ENCODE peak calls at places on chromosomes 16 and 17, in ten cellular contexts. N is cardiac muscle cell, V is PC-9, M is Caco-2, B is GM13976, O is choroid plexus epithelial cell, A is ovary, G is progenitor cell of endocrine pancreas, W is cardiac fibroblast, P is right atrium auricular region. J is an unnamed sample.

GRCh38 chr16:28212532-28212873 is 738 bp upstream of the XPO6 start:
- DNase-seq in N (no peak), V (no peak), M (no peak), B (no peak), O (no peak), A (no peak), G (no peak), W (peak), P (no peak), J (peak)

GRCh38 chr16:750454-750853 is 9.7 kb upstream of the CIAO3 start:
- DNase-seq in N (peak), V (no peak), M (no peak), B (no peak), O (no peak), A (no peak), G (no peak), W (no peak), P (no peak), J (no peak)

GRCh38 chr17:58996968-58997367 is 109.7 kb downstream of the TRIM37 start:
- DNase-seq in N (no peak), V (no peak), M (no peak), B (no peak), O (no peak), A (no peak), G (no peak), W (no peak), P (no peak), J (no peak)

GRCh38 chr17:41812176-41813038 is at the start of gene FKBP10:
- DNase-seq in N (peak), V (peak), M (peak), B (peak), O (peak), A (peak), G (peak), W (peak), P (no peak), J (peak)

GRCh38 chr16:4529085-4530060 is 9.2 kb downstream of the CDIP1 start:
- DNase-seq in N (peak), V (no peak), M (no peak), B (no peak), O (peak), A (no peak), G (no peak), W (no peak), P (no peak), J (no peak)

GRCh38 chr16:716250-716607 is 1.3 kb downstream of the METRN start:
- DNase-seq in N (peak), V (peak), M (no peak), B (no peak), O (peak), A (no peak), G (peak), W (peak), P (no peak), J (peak)

GRCh38 chr17:28370035-28370743 is at the start of gene VTN:
- DNase-seq in N (peak), V (peak), M (peak), B (no peak), O (peak), A (peak), G (peak), W (no peak), P (peak), J (peak)

GRCh38 chr17:47967607-47968252 is 3.2 kb upstream of the CDK5RAP3 start:
- DNase-seq in N (no peak), V (peak), M (no peak), B (no peak), O (peak), A (peak), G (no peak), W (peak), P (no peak), J (peak)

GRCh38 chr17:67401598-67402504 is 24.8 kb downstream of the PITPNC1 start:
- DNase-seq in N (no peak), V (no peak), M (no peak), B (no peak), O (no peak), A (no peak), G (no peak), W (no peak), P (no peak), J (no peak)

GRCh38 chr16:77760800-77761199 is 27.6 kb upstream of the VAT1L start:
- DNase-seq in N (no peak), V (no peak), M (no peak), B (no peak), O (peak), A (no peak), G (no peak), W (no peak), P (no peak), J (no peak)

GRCh38 chr16:67115649-67116048 is 5.9 kb downstream of the PHAF1 start:
- DNase-seq in N (no peak), V (peak), M (no peak), B (no peak), O (peak), A (no peak), G (no peak), W (peak), P (no peak), J (peak)

GRCh38 chr17:48093341-48094045 is 7.8 kb downstream of the CBX1 start:
- DNase-seq in N (no peak), V (no peak), M (no peak), B (no peak), O (no peak), A (no peak), G (no peak), W (no peak), P (no peak), J (no peak)

GRCh38 chr17:79965806-79966205 is 69.9 kb downstream of the TBC1D16 start:
- DNase-seq in N (no peak), V (no peak), M (no peak), B (no peak), O (no peak), A (no peak), G (no peak), W (no peak), P (no peak), J (no peak)

GRCh38 chr16:11781773-11782172 is 15.3 kb downstream of the ZC3H7A start:
- DNase-seq in N (no peak), V (no peak), M (no peak), B (no peak), O (no peak), A (no peak), G (no peak), W (peak), P (no peak), J (peak)

GRCh38 chr16:46947900-46948547 is 25.4 kb downstream of the DNAJA2 start:
- DNase-seq in N (peak), V (peak), M (peak), B (peak), O (peak), A (no peak), G (no peak), W (peak), P (no peak), J (peak)

GRCh38 chr16:2716948-2717347 is 3.1 kb downstream of the PRSS27 start:
- DNase-seq in N (no peak), V (no peak), M (no peak), B (no peak), O (no peak), A (no peak), G (no peak), W (no peak), P (no peak), J (no peak)

GRCh38 chr17:3838206-3838605 is 7.8 kb downstream of the NCBP3 start:
- DNase-seq in N (no peak), V (peak), M (peak), B (no peak), O (no peak), A (no peak), G (no peak), W (no peak), P (no peak), J (no peak)

GRCh38 chr16:50744911-50745310 is 3.0 kb downstream of the CYLD start:
- DNase-seq in N (no peak), V (peak), M (no peak), B (no peak), O (peak), A (no peak), G (no peak), W (no peak), P (no peak), J (no peak)

GRCh38 chr17:45351831-45352230 is 35.0 kb upstream of the MAP3K14 start:
- DNase-seq in N (no peak), V (no peak), M (no peak), B (no peak), O (no peak), A (no peak), G (no peak), W (no peak), P (no peak), J (no peak)

GRCh38 chr16:88651989-88652762 is 1.3 kb upstream of the CYBA start:
- DNase-seq in N (no peak), V (no peak), M (no peak), B (no peak), O (no peak), A (no peak), G (no peak), W (no peak), P (no peak), J (no peak)

GRCh38 chr17:32516450-32516849 is 29.7 kb downstream of the CDK5R1 start:
- DNase-seq in N (peak), V (no peak), M (no peak), B (no peak), O (no peak), A (no peak), G (no peak), W (no peak), P (no peak), J (no peak)

GRCh38 chr16:4411684-4412083 is 4.7 kb downstream of the CORO7 start:
- DNase-seq in N (no peak), V (no peak), M (no peak), B (no peak), O (peak), A (peak), G (no peak), W (no peak), P (no peak), J (no peak)

GRCh38 chr17:8598913-8599312 is 31.6 kb downstream of the MYH10 start:
- DNase-seq in N (no peak), V (no peak), M (no peak), B (no peak), O (no peak), A (no peak), G (no peak), W (no peak), P (no peak), J (no peak)

GRCh38 chr17:31838641-31839225 is 20.3 kb downstream of the COPRS start:
- DNase-seq in N (no peak), V (no peak), M (no peak), B (no peak), O (peak), A (no peak), G (no peak), W (peak), P (no peak), J (no peak)

GRCh38 chr16:66927012-66927436 is 1.7 kb upstream of the RRAD start:
- DNase-seq in N (no peak), V (peak), M (peak), B (peak), O (peak), A (no peak), G (no peak), W (peak), P (no peak), J (peak)

GRCh38 chr16:20484726-20485125 is 33.4 kb downstream of the ACSM2A start:
- DNase-seq in N (no peak), V (no peak), M (no peak), B (no peak), O (no peak), A (no peak), G (no peak), W (no peak), P (no peak), J (no peak)

GRCh38 chr16:70685061-70685937 is 554 bp downstream of the MTSS2 start:
- DNase-seq in N (peak), V (no peak), M (no peak), B (peak), O (no peak), A (peak), G (no peak), W (no peak), P (no peak), J (no peak)

GRCh38 chr17:83194761-83195329 is 115.4 kb downstream of the METRNL start:
- DNase-seq in N (no peak), V (no peak), M (no peak), B (no peak), O (peak), A (peak), G (no peak), W (peak), P (no peak), J (peak)

GRCh38 chr17:50944902-50945720 is 79.0 kb upstream of the TOB1 start:
- DNase-seq in N (no peak), V (peak), M (no peak), B (no peak), O (no peak), A (no peak), G (no peak), W (no peak), P (no peak), J (no peak)

GRCh38 chr16:50473375-50473945 is 74.7 kb upstream of the NKD1 start:
- DNase-seq in N (no peak), V (peak), M (no peak), B (no peak), O (peak), A (no peak), G (no peak), W (peak), P (no peak), J (peak)

GRCh38 chr16:69064789-69065313 is 40.6 kb upstream of the HAS3 start:
- DNase-seq in N (peak), V (no peak), M (no peak), B (no peak), O (peak), A (no peak), G (no peak), W (no peak), P (no peak), J (no peak)

GRCh38 chr17:67983289-67983688 is 13.0 kb downstream of the C17orf58 start:
- DNase-seq in N (no peak), V (no peak), M (no peak), B (no peak), O (no peak), A (no peak), G (no peak), W (no peak), P (no peak), J (no peak)

GRCh38 chr17:75110307-75110937 is 653 bp downstream of the ARMC7 start:
- DNase-seq in N (peak), V (peak), M (peak), B (no peak), O (no peak), A (no peak), G (no peak), W (no peak), P (no peak), J (no peak)

GRCh38 chr17:68460715-68461114 is 3.4 kb upstream of the WIPI1 start:
- DNase-seq in N (no peak), V (no peak), M (no peak), B (no peak), O (no peak), A (no peak), G (no peak), W (no peak), P (no peak), J (no peak)

GRCh38 chr16:23400387-23400930 is 52.5 kb downstream of the COG7 start:
- DNase-seq in N (no peak), V (no peak), M (no peak), B (no peak), O (no peak), A (peak), G (no peak), W (no peak), P (no peak), J (no peak)

GRCh38 chr16:23397464-23397863 is 55.5 kb downstream of the COG7 start:
- DNase-seq in N (no peak), V (no peak), M (no peak), B (no peak), O (no peak), A (no peak), G (no peak), W (no peak), P (no peak), J (no peak)

GRCh38 chr16:23402100-23402499 is 50.9 kb downstream of the COG7 start:
- DNase-seq in N (no peak), V (no peak), M (no peak), B (no peak), O (no peak), A (no peak), G (no peak), W (no peak), P (no peak), J (no peak)

GRCh38 chr16:23401142-23401541 is 51.8 kb downstream of the COG7 start:
- DNase-seq in N (no peak), V (no peak), M (no peak), B (no peak), O (no peak), A (no peak), G (no peak), W (no peak), P (no peak), J (no peak)

DNA sequence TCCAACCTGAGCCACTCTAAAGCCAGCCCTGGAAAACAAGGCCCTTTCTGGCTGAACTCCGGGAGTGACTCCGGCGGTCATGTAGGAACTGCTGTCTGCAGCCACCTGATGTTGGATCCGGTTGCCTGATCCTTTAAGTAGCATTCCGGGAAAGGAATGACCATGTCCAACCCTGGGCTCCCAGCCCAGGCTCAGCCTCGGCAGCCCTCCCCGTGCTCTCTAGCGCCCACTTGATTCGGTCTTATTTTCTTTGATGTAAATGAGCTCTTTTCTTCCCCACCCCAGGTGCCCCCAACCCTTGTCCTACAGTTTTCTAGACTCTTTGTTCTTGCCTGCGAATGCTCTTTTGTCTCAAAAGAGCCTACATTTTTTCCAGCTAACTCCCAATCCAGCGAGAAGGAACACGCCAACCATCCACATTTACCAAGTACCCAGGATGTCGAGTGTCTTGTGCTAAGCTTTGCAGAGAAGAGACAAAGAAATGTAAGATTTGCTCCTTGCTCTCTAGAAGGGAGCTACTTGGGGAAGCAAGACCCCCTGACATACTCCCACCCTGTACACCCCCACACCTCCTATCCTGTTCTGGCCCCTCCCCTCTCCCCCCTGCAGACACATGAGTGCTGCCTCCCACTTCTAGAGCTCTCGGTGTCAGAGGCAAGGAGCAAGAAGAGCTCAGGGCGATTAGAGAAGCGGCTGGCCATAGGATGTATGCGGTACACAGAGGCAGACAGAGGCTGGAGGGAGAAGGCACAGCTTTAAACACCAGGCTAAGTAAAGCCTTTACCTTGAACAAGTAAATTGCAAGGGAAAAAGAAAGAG is 53.8 kb downstream of the COG7 start:
- DNase-seq in N (peak), V (no peak), M (no peak), B (no peak), O (no peak), A (no peak), G (no peak), W (no peak), P (no peak), J (no peak)
- TF ChIP-seq CTCF in N (no peak), V (no peak), M (no peak), B (no peak), O (peak), A (no peak), G (no peak), W (no peak), P (no peak), J (no peak)

GRCh38 chr17:30235386-30236296 is at the start of gene SLC6A4:
- DNase-seq in N (peak), V (no peak), M (peak), B (peak), O (no peak), A (no peak), G (no peak), W (no peak), P (no peak), J (no peak)

GRCh38 chr17:30237296-30238002 is 2.0 kb upstream of the SLC6A4 start:
- DNase-seq in N (no peak), V (no peak), M (no peak), B (no peak), O (no peak), A (no peak), G (no peak), W (no peak), P (no peak), J (no peak)

GRCh38 chr17:30236297-30236624 is 764 bp upstream of the SLC6A4 start:
- DNase-seq in N (no peak), V (no peak), M (no peak), B (no peak), O (no peak), A (no peak), G (no peak), W (no peak), P (no peak), J (no peak)

GRCh38 chr17:30238003-30238344 is 2.5 kb upstream of the SLC6A4 start:
- DNase-seq in N (no peak), V (no peak), M (no peak), B (no peak), O (no peak), A (no peak), G (no peak), W (no peak), P (no peak), J (no peak)

DNA sequence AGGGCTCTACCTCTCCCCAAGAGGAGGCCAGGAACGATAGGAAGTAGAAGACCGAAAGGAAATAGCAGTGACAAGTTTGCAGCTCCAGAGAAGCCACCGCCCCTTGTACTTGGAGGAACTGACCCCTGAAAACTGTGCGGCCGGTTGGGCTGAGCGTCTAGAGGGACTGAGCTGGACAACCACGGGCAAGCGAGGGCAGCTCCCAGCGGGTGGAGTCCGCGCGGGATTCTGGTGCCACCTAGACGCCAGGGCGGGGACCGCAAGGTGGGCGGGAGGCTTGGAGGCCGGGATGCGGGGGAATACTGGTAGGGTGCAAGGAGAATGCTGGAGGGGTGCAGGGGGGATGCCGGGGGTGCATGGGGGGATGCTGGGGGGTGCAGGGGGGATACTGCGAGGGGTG is 1.3 kb upstream of the SLC6A4 start:
- DNase-seq in N (peak), V (no peak), M (peak), B (peak), O (peak), A (peak), G (peak), W (peak), P (peak), J (peak)
- TF ChIP-seq CTCF in N (peak), V (peak), M (peak), B (peak), O (peak), A (no peak), G (peak), W (peak), P (no peak), J (peak)

DNA sequence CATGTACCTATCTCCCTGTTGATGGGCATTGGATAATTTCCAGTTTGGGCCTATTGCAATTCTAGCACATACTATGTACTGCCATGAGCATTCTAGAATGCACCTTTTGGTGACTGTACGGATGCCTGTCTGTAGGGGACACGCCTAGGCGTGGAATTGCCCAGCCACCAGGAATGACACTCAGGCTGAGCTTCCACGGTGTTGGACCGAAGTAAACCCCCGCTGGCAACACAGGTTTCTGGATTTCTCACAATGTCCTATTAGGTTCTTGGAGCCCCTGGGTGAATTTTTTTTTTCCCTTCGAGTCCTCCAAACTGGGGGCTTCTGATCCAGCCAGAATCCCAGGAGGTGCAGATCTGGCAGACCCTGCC is 146.6 kb downstream of the IRF8 start:
- DNase-seq in N (no peak), V (no peak), M (no peak), B (no peak), O (no peak), A (no peak), G (no peak), W (no peak), P (no peak), J (no peak)
- TF ChIP-seq CTCF in N (no peak), V (no peak), M (no peak), B (no peak), O (no peak), A (no peak), G (no peak), W (no peak), P (no peak), J (no peak)

DNA sequence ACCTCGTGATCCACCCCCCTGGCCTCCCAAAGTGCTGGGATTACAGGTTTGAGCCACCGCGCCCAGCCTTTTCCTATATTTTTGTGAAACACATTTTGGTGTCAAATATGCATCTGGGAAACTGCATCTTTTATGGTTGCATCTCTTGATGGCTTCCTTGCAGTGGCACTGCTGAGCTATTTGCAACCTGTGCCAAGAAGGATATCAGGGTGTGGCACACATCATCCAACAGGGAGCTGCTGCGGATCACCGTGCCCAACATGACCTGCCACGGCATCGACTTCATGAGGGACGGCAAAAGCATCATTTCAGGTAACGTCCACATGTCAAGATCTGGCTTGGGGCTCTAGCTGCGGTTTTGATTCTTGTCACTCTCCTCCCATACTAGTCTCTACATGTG is 16.8 kb upstream of the USP43 start:
- DNase-seq in N (no peak), V (peak), M (no peak), B (no peak), O (no peak), A (no peak), G (no peak), W (no peak), P (no peak), J (peak)
- TF ChIP-seq CTCF in N (no peak), V (no peak), M (no peak), B (no peak), O (no peak), A (no peak), G (no peak), W (no peak), P (no peak), J (no peak)

J was measured in MCF 10A.